ENCODE peak calls at places on chromosome X, in four cellular contexts. H is nephron progenitor cell, R is EL, O is GM13977. A is an unnamed sample.

GRCh38 chrX:22059800-22060199 is 27.7 kb downstream of the PHEX start:
- DNase-seq in H (no peak), R (no peak), O (no peak), A (no peak)

GRCh38 chrX:69630147-69630546 is 14.2 kb downstream of the EDA start:
- DNase-seq in H (no peak), R (no peak), O (no peak), A (no peak)

GRCh38 chrX:9765737-9766098 is at the start of gene GPR143:
- DNase-seq in H (peak), R (no peak), O (no peak), A (peak)

GRCh38 chrX:132218100-132218807 is 993 bp downstream of the RAP2C start:
- DNase-seq in H (peak), R (peak), O (peak), A (peak)

GRCh38 chrX:10833299-10834169 is 213.1 kb upstream of the MID1 start:
- DNase-seq in H (peak), R (no peak), O (no peak), A (peak)

GRCh38 chrX:40174594-40175415 is 77.0 kb upstream of the BCOR start:
- DNase-seq in H (peak), R (peak), O (no peak), A (peak)

GRCh38 chrX:41529221-41529620 is 82.1 kb downstream of the NYX start:
- DNase-seq in H (no peak), R (no peak), O (no peak), A (no peak)

GRCh38 chrX:108362026-108362425 is 76.2 kb downstream of the COL4A6 start:
- DNase-seq in H (no peak), R (peak), O (no peak), A (no peak)

GRCh38 chrX:113833096-113833495 is 750.8 kb upstream of the HTR2C start:
- DNase-seq in H (no peak), R (no peak), O (no peak), A (no peak)

GRCh38 chrX:120464409-120464808 is 4.7 kb downstream of the LAMP2 start:
- DNase-seq in H (no peak), R (no peak), O (no peak), A (no peak)

GRCh38 chrX:106802388-106803275 is at the start of gene TBC1D8B:
- DNase-seq in H (peak), R (peak), O (peak), A (peak)

GRCh38 chrX:133042260-133042659 is 54.6 kb downstream of the USP26 start:
- DNase-seq in H (no peak), R (no peak), O (no peak), A (no peak)

GRCh38 chrX:12076046-12076445 is 62.2 kb upstream of the FRMPD4 start:
- DNase-seq in H (no peak), R (no peak), O (no peak), A (no peak)

GRCh38 chrX:47854474-47854873 is 17.8 kb downstream of the ZNF81 start:
- DNase-seq in H (peak), R (peak), O (no peak), A (peak)

GRCh38 chrX:108299101-108299591 is 139.1 kb downstream of the COL4A6 start:
- DNase-seq in H (peak), R (peak), O (no peak), A (no peak)

GRCh38 chrX:3250946-3251345 is 95.5 kb downstream of the MXRA5 start:
- DNase-seq in H (no peak), R (no peak), O (no peak), A (no peak)

GRCh38 chrX:66200050-66200664 is 36.1 kb downstream of the HEPH start:
- DNase-seq in H (no peak), R (no peak), O (no peak), A (no peak)

GRCh38 chrX:49209434-49210251 is 9.7 kb upstream of the SYP start:
- DNase-seq in H (no peak), R (no peak), O (no peak), A (peak)

GRCh38 chrX:10159069-10159468 is 2.3 kb downstream of the CLCN4 start:
- DNase-seq in H (no peak), R (no peak), O (no peak), A (no peak)

GRCh38 chrX:134426285-134426684 is 33.7 kb upstream of the HPRT1 start:
- DNase-seq in H (no peak), R (no peak), O (no peak), A (no peak)

GRCh38 chrX:906586-906985 is 276.0 kb downstream of the SHOX start:
- DNase-seq in H (no peak), R (no peak), O (no peak), A (no peak)

GRCh38 chrX:127732709-127733108 is 319.5 kb downstream of the ACTRT1 start:
- DNase-seq in H (no peak), R (no peak), O (no peak), A (no peak)

A was measured in H9.